ENCODE peak calls at places on chromosomes 7 and 10, in seven cellular contexts. I, X, K, U, Y, N and B are unnamed samples.

GRCh38 chr7:103113164-103113563 is 35.7 kb downstream of the NAPEPLD start:
- DNase-seq in I (no peak), X (no peak), K (no peak), U (no peak), Y (no peak), N (peak), B (no peak)

GRCh38 chr7:102284399-102284798 is 2.3 kb upstream of the SH2B2 start:
- DNase-seq in I (no peak), X (peak), K (no peak), U (no peak), Y (no peak), N (no peak), B (no peak)

GRCh38 chr10:5419466-5420094 is 7.2 kb downstream of the NET1 start:
- DNase-seq in I (no peak), X (no peak), K (no peak), U (no peak), Y (no peak), N (no peak), B (no peak)

GRCh38 chr10:24374134-24374915 is 165.4 kb downstream of the KIAA1217 start:
- DNase-seq in I (no peak), X (no peak), K (no peak), U (no peak), Y (no peak), N (peak), B (no peak)

GRCh38 chr7:157709531-157710251 is 372.9 kb downstream of the DNAJB6 start:
- DNase-seq in I (no peak), X (no peak), K (no peak), U (no peak), Y (peak), N (no peak), B (peak)

GRCh38 chr10:77372400-77372799 is 265.2 kb downstream of the KCNMA1 start:
- DNase-seq in I (no peak), X (no peak), K (no peak), U (no peak), Y (no peak), N (no peak), B (no peak)

GRCh38 chr10:30529373-30529998 is 95.5 kb downstream of the MAP3K8 start:
- DNase-seq in I (no peak), X (peak), K (peak), U (peak), Y (peak), N (no peak), B (peak)

GRCh38 chr7:42939457-42940240 is 7.5 kb downstream of the MRPL32 start:
- DNase-seq in I (no peak), X (no peak), K (no peak), U (no peak), Y (no peak), N (no peak), B (no peak)

GRCh38 chr10:11521860-11522259 is 89.6 kb downstream of the USP6NL start:
- DNase-seq in I (no peak), X (no peak), K (no peak), U (no peak), Y (no peak), N (peak), B (no peak)

GRCh38 chr7:140230862-140231778 is 54.3 kb upstream of the KDM7A start:
- DNase-seq in I (no peak), X (peak), K (peak), U (no peak), Y (peak), N (peak), B (peak)

GRCh38 chr10:3054816-3055202 is 12.5 kb upstream of the PFKP start:
- DNase-seq in I (no peak), X (no peak), K (no peak), U (no peak), Y (no peak), N (no peak), B (no peak)

GRCh38 chr10:57891201-57892006 is 376.3 kb downstream of the IPMK start:
- DNase-seq in I (no peak), X (no peak), K (no peak), U (no peak), Y (no peak), N (no peak), B (no peak)

GRCh38 chr10:11678074-11678793 is 63.9 kb upstream of the ECHDC3 start:
- DNase-seq in I (no peak), X (no peak), K (no peak), U (no peak), Y (no peak), N (no peak), B (no peak)

GRCh38 chr7:156493942-156494341 is 146.6 kb upstream of the RNF32 start:
- DNase-seq in I (no peak), X (no peak), K (no peak), U (no peak), Y (no peak), N (peak), B (no peak)

GRCh38 chr10:35379226-35380137 is 43.2 kb downstream of the CCNY start:
- DNase-seq in I (no peak), X (no peak), K (no peak), U (peak), Y (peak), N (peak), B (no peak)

GRCh38 chr10:71638087-71638576 is 81.4 kb downstream of the C10orf105 start:
- DNase-seq in I (no peak), X (no peak), K (no peak), U (no peak), Y (no peak), N (no peak), B (no peak)

GRCh38 chr10:31707578-31708411 is 220.8 kb downstream of the ARHGAP12 start:
- DNase-seq in I (peak), X (peak), K (peak), U (peak), Y (peak), N (peak), B (no peak)

GRCh38 chr7:16753102-16753931 is at the start of gene TSPAN13:
- DNase-seq in I (peak), X (peak), K (peak), U (peak), Y (peak), N (peak), B (peak)

GRCh38 chr10:85532821-85533220 is 833.8 kb downstream of the GRID1 start:
- DNase-seq in I (no peak), X (no peak), K (no peak), U (no peak), Y (no peak), N (no peak), B (no peak)

GRCh38 chr7:73734619-73735525 is 3.7 kb downstream of the ABHD11 start:
- DNase-seq in I (peak), X (peak), K (peak), U (peak), Y (peak), N (peak), B (peak)

GRCh38 chr7:149880871-149881301 is 7.1 kb downstream of the ATP6V0E2 start:
- DNase-seq in I (no peak), X (no peak), K (peak), U (peak), Y (no peak), N (no peak), B (no peak)

GRCh38 chr7:151059362-151060112 is at the start of gene SLC4A2:
- DNase-seq in I (no peak), X (peak), K (peak), U (peak), Y (peak), N (peak), B (peak)

GRCh38 chr7:73762659-73762999 is 7.4 kb downstream of the CLDN3 start:
- DNase-seq in I (no peak), X (no peak), K (no peak), U (no peak), Y (no peak), N (no peak), B (no peak)

GRCh38 chr10:69573056-69573806 is at the start of gene NEUROG3:
- DNase-seq in I (no peak), X (no peak), K (no peak), U (no peak), Y (no peak), N (no peak), B (no peak)

GRCh38 chr10:19412531-19412930 is 363.9 kb downstream of the MALRD1 start:
- DNase-seq in I (no peak), X (no peak), K (no peak), U (peak), Y (no peak), N (peak), B (no peak)

GRCh38 chr10:62467509-62467908 is 93.3 kb downstream of the ZNF365 start:
- DNase-seq in I (no peak), X (no peak), K (no peak), U (no peak), Y (no peak), N (peak), B (no peak)

GRCh38 chr7:151427705-151428392 is 12.1 kb downstream of the CRYGN start:
- DNase-seq in I (no peak), X (no peak), K (no peak), U (no peak), Y (no peak), N (no peak), B (no peak)